ENCODE peak calls at places on chromosomes 12 and 14, in six cellular contexts. N, A, S, B, F and J are unnamed samples.

GRCh38 chr14:104656014-104656714 is 33.3 kb upstream of the INF2 start:
- DNase-seq in N (no peak), F (no peak), B (no peak), A (no peak), S (no peak), J (no peak)

GRCh38 chr12:61538951-61539350 is 721.3 kb upstream of the USP15 start:
- DNase-seq in A (no peak), B (no peak), N (no peak), F (no peak), S (no peak), J (no peak)

GRCh38 chr12:106030210-106031175 is 108.3 kb downstream of the NUAK1 start:
- DNase-seq in F (no peak), A (no peak), B (no peak), N (no peak), S (peak; percentile 62), J (no peak)

GRCh38 chr12:1325666-1326065 is 268.7 kb downstream of the FBXL14 start:
- DNase-seq in A (no peak), S (no peak), F (no peak), N (no peak), B (no peak), J (no peak)

GRCh38 chr12:105331805-105332251 is 1.3 kb downstream of the C12orf75 start:
- DNase-seq in B (peak; percentile 63), N (no peak), A (no peak), S (no peak), F (no peak), J (no peak)

GRCh38 chr14:23076785-23077408 is 18.0 kb downstream of the ACIN1 start:
- DNase-seq in B (peak; percentile 37), N (no peak), F (no peak), S (no peak), A (no peak), J (no peak)

GRCh38 chr14:67557118-67557517 is 24.0 kb downstream of the PLEKHH1 start:
- DNase-seq in S (no peak), N (no peak), A (no peak), B (no peak), F (no peak), J (no peak)

GRCh38 chr12:59039005-59039404 is 118.7 kb upstream of the LRIG3 start:
- DNase-seq in S (no peak), N (no peak), B (no peak), A (no peak), F (no peak), J (no peak)

GRCh38 chr14:28321475-28322244 is 444.9 kb upstream of the FOXG1 start:
- DNase-seq in B (no peak), F (no peak), A (no peak), S (no peak), N (no peak), J (no peak)

GRCh38 chr12:112843272-112843671 is 51.7 kb downstream of the RPH3A start:
- DNase-seq in N (no peak), S (no peak), A (no peak), F (peak; percentile 54), B (no peak), J (no peak)

GRCh38 chr14:71704210-71704609 is 228.0 kb upstream of the RGS6 start:
- DNase-seq in S (no peak), B (no peak), F (no peak), A (no peak), N (no peak), J (no peak)

GRCh38 chr14:104800600-104801283 is at the start of gene ZBTB42:
- DNase-seq in S (no peak), A (peak; percentile 74), F (peak; percentile 94), B (peak; percentile 75), N (no peak), J (peak; percentile 93)